ENCODE peak calls at places on chromosomes 5 and 9, in eight cellular contexts. W is AG10803; F is kidney; R is suprapubic skin; Y is CD8-positive, alpha-beta memory T cell; C is astrocyte of the cerebellum; G is brain microvascular endothelial cell; B is astrocyte of the spinal cord. E is an unnamed sample.
A peak's percentile ranks its signal among the peaks of the same experiment; 100 is the strongest.

GRCh38 chr5:172129174-172129764 is 58.8 kb downstream of the STK10 start:
- DNase-seq in W (no peak), F (no peak), R (no peak), Y (no peak), C (no peak), G (no peak), B (no peak), E (no peak)

GRCh38 chr5:64505769-64506566 is at the start of gene RGS7BP:
- DNase-seq in W (peak; percentile 17), F (peak; percentile 86), R (no peak), Y (no peak), C (peak; percentile 8), G (peak; percentile 24), B (peak; percentile 52), E (no peak)

GRCh38 chr5:77398458-77398857 is 93.7 kb downstream of the WDR41 start:
- DNase-seq in W (no peak), F (no peak), R (no peak), Y (no peak), C (no peak), G (no peak), B (no peak), E (no peak)

GRCh38 chr9:100170085-100170484 is 71.0 kb downstream of the INVS start:
- DNase-seq in W (no peak), F (no peak), R (no peak), Y (no peak), C (no peak), G (peak; percentile 28), B (peak; percentile 46), E (no peak)

GRCh38 chr9:100216178-100216787 is 117.2 kb downstream of the INVS start:
- DNase-seq in W (peak; percentile 42), F (no peak), R (no peak), Y (peak; percentile 37), C (peak; percentile 31), G (peak; percentile 57), B (peak; percentile 43), E (peak; percentile 84)

GRCh38 chr9:125613156-125613555 is 93.9 kb downstream of the MAPKAP1 start:
- DNase-seq in W (no peak), F (no peak), R (no peak), Y (no peak), C (no peak), G (no peak), B (no peak), E (no peak)

GRCh38 chr5:180519098-180519497 is 24.9 kb downstream of the CNOT6 start:
- DNase-seq in W (peak; percentile 87), F (no peak), R (no peak), Y (no peak), C (no peak), G (no peak), B (peak; percentile 27), E (no peak)

GRCh38 chr5:132505641-132506040 is 15.1 kb upstream of the IRF1 start:
- DNase-seq in W (peak; percentile 69), F (no peak), R (no peak), Y (no peak), C (no peak), G (no peak), B (no peak), E (no peak)

GRCh38 chr5:18305288-18305899 is 671.1 kb downstream of the TAF11L14 start:
- DNase-seq in W (peak; percentile 29), F (no peak), R (no peak), Y (no peak), C (no peak), G (peak; percentile 33), B (peak; percentile 33), E (no peak)

GRCh38 chr9:76433406-76433805 is 25.6 kb upstream of the GCNT1 start:
- DNase-seq in W (no peak), F (no peak), R (no peak), Y (no peak), C (no peak), G (no peak), B (peak; percentile 24), E (no peak)

GRCh38 chr5:104412649-104413240 is 850.2 kb upstream of the NUDT12 start:
- DNase-seq in W (peak; percentile 13), F (no peak), R (no peak), Y (no peak), C (peak; percentile 15), G (peak; percentile 57), B (peak; percentile 46), E (peak; percentile 27)

GRCh38 chr5:53358794-53359193 is 121.6 kb upstream of the FST start:
- DNase-seq in W (no peak), F (no peak), R (no peak), Y (no peak), C (no peak), G (no peak), B (no peak), E (no peak)

GRCh38 chr5:53357439-53357838 is 123.0 kb upstream of the FST start:
- DNase-seq in W (no peak), F (no peak), R (no peak), Y (no peak), C (no peak), G (no peak), B (no peak), E (no peak)

GRCh38 chr5:53355316-53355715 is 125.1 kb upstream of the FST start:
- DNase-seq in W (no peak), F (no peak), R (no peak), Y (no peak), C (peak; percentile 62), G (no peak), B (peak; percentile 79), E (no peak)

GRCh38 chr5:53359906-53360305 is 120.5 kb upstream of the FST start:
- DNase-seq in W (peak; percentile 65), F (no peak), R (no peak), Y (no peak), C (no peak), G (no peak), B (no peak), E (no peak)

GRCh38 chr5:53355930-53356329 is 124.5 kb upstream of the FST start:
- DNase-seq in W (no peak), F (no peak), R (no peak), Y (no peak), C (no peak), G (no peak), B (no peak), E (no peak)
- H3K4me3 ChIP-seq in W (no peak overlapping the region), F (no peak overlapping the region), R (no peak overlapping the region), Y (no peak overlapping the region), C (no peak overlapping the region), G (no peak overlapping the region), B (no peak overlapping the region), E (no peak overlapping the region)

DNA sequence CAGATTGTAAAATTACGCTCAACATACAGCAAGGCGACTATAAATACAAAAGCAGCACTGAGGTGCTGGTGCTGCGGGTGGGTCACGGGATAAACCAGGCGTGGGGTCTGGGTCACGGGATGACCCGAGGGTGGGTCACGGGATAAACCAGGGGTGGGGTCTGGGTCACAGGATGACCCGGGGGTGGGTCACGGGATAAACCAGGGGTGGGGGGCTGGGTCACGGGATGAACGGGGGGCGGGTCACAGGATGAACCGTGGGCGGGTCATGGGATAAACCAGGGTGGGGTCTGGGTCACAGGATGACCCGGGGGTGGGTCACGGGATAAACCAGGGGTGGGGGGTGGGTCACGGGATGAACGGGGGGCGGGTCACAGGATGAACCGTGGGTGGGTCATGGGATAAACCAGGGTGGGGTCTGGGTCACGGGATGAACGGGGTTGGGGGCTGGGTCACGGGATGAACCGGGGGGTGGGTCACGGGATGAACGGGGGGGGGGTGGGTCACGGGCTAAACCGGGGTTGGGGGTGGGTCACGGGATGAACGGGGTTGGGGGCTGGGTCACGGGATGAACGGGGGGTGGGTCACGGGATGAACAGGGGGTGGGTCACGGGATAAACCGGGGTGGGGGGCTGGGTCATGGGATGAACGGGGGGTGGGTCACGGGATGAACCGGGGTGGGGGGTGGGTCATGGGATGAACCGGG is 30.2 kb upstream of the SLC9A3 start:
- DNase-seq in W (no peak), F (peak; percentile 53), R (peak; percentile 72), Y (no peak), C (no peak), G (no peak), B (no peak), E (no peak)
- H3K4me3 ChIP-seq in W (no peak overlapping the region), F (no peak overlapping the region), R (no peak overlapping the region), Y (no peak overlapping the region), C (no peak overlapping the region), G (no peak overlapping the region), B (no peak overlapping the region), E (no peak overlapping the region)

GRCh38 chr9:70588999-70589398 is 174.5 kb upstream of the KLF9 start:
- DNase-seq in W (peak; percentile 26), F (no peak), R (no peak), Y (no peak), C (no peak), G (no peak), B (peak; percentile 23), E (no peak)

GRCh38 chr9:70587143-70587710 is 172.8 kb upstream of the KLF9 start:
- DNase-seq in W (peak; percentile 74), F (no peak), R (no peak), Y (no peak), C (no peak), G (peak; percentile 75), B (peak; percentile 88), E (no peak)

GRCh38 chr9:70590264-70590646 is 175.8 kb upstream of the KLF9 start:
- DNase-seq in W (peak; percentile 92), F (no peak), R (no peak), Y (no peak), C (no peak), G (no peak), B (peak; percentile 27), E (no peak)

GRCh38 chr9:70588381-70588780 is 173.9 kb upstream of the KLF9 start:
- DNase-seq in W (no peak), F (no peak), R (no peak), Y (no peak), C (no peak), G (no peak), B (peak; percentile 29), E (no peak)

DNA sequence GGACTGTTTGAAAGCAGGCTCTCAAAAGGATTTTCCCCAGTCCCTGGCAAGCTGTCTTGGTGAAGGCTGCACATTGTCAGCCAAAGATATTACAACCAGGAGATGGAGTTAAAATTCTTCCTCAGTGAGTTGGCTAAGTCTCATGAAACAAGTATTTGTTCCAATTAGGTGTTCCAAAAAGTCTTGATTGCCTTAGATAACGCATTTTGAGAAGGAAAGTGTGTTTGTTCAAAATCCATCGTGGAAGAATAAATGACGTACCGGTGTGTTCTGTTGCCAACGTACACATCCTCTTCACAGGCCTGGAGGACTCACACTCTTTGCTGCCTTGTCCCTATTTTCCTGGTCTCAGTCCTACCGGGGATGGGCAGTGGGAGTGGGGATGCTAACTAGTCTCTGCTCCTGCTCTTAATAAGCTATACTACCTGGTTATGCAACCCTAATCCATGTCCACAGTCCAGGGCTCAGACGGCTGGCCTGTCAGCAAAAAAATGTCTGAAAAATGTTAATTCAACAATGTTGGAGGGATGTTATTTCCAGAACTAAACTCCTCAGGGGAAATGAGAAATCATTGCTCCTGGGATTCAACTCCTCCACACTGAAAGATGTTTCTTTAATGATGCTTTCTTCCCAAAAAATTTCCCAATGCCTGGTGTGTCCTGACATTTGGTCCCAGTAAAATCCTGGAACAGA is 175.3 kb upstream of the KLF9 start:
- DNase-seq in W (peak; percentile 91), F (no peak), R (no peak), Y (no peak), C (no peak), G (peak; percentile 64), B (peak; percentile 87), E (no peak)
- H3K4me3 ChIP-seq in W (peak overlapping the region; percentile 39), F (no peak overlapping the region), R (no peak overlapping the region), Y (no peak overlapping the region), C (no peak overlapping the region), G (no peak overlapping the region), B (no peak overlapping the region), E (no peak overlapping the region)

DNA sequence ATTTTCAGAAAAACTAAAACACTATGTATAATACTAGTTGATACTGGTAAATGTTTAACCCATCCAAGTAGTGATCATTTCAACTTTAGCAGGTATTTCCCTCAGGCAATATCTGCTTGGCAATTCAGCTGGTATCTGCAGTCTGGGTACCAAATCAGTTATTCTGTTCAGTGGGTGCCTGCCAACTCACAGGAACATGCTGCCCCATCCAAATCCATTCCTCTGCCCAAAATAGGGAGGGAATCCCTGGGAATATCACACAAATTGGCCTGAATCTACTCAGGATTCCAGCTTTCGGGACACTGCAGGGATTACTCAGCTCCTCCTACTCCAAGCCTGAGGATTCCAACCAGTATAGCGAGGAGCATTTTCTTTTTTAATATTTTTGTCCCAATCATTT is 61.7 kb upstream of the PDE4D start:
- DNase-seq in W (no peak), F (no peak), R (no peak), Y (no peak), C (no peak), G (no peak), B (no peak), E (no peak)
- H3K4me3 ChIP-seq in W (no peak overlapping the region), F (no peak overlapping the region), R (no peak overlapping the region), Y (no peak overlapping the region), C (no peak overlapping the region), G (no peak overlapping the region), B (no peak overlapping the region), E (no peak overlapping the region)